ENCODE peak calls at places on chromosomes 16 and 17, in six cellular contexts. T, V, C, O, Z and A are unnamed samples.

GRCh38 chr17:80843741-80844156 is 147.9 kb upstream of the CHMP6 start:
- DNase-seq in V (no peak), O (no peak), Z (no peak), C (no peak), T (no peak), A (no peak)

GRCh38 chr17:47877368-47878034 is 18.5 kb upstream of the SP2 start:
- DNase-seq in Z (no peak), C (no peak), V (no peak), T (no peak), O (no peak), A (no peak)

GRCh38 chr17:17070931-17071330 is 28.7 kb downstream of the MPRIP start:
- DNase-seq in O (no peak), C (no peak), T (no peak), V (no peak), Z (peak; percentile 5), A (no peak)

GRCh38 chr17:60640503-60640902 is 37.1 kb upstream of the BCAS3 start:
- DNase-seq in T (no peak), V (peak; percentile 31), Z (no peak), C (no peak), O (peak; percentile 15), A (no peak)

GRCh38 chr17:77601054-77601979 is 357.2 kb upstream of the TNRC6C start:
- DNase-seq in C (no peak), V (no peak), O (no peak), T (no peak), Z (no peak), A (no peak)

GRCh38 chr17:31581022-31581483 is 189.6 kb downstream of the RAB11FIP4 start:
- DNase-seq in O (no peak), V (no peak), T (peak; percentile 88), Z (no peak), C (no peak), A (peak; percentile 60)

GRCh38 chr17:45814622-45815606 is 29.8 kb upstream of the SPPL2C start:
- DNase-seq in O (no peak), C (no peak), Z (no peak), V (no peak), T (no peak), A (no peak)

GRCh38 chr17:12085076-12085949 is 64.6 kb downstream of the MAP2K4 start:
- DNase-seq in V (no peak), C (no peak), Z (no peak), T (no peak), O (no peak), A (no peak)

GRCh38 chr16:977096-977701 is 4.4 kb upstream of the SOX8 start:
- DNase-seq in O (no peak), Z (no peak), T (no peak), C (no peak), V (no peak), A (no peak)

GRCh38 chr17:44935116-44935515 is 12.5 kb downstream of the KIF18B start:
- DNase-seq in C (no peak), Z (no peak), T (no peak), O (no peak), V (no peak), A (no peak)

GRCh38 chr17:79883202-79883601 is 44.0 kb upstream of the CBX4 start:
- DNase-seq in T (no peak), O (no peak), V (no peak), Z (peak; percentile 10), C (no peak), A (no peak)

GRCh38 chr17:35778641-35779196 is 16.7 kb downstream of the MMP28 start:
- DNase-seq in Z (no peak), T (no peak), V (no peak), C (no peak), O (no peak), A (no peak)

GRCh38 chr16:1929105-1929504 is 10.9 kb upstream of the HS3ST6 start:
- DNase-seq in V (peak; percentile 78), T (peak; percentile 40), C (no peak), Z (no peak), O (peak; percentile 47), A (no peak)

GRCh38 chr16:27505297-27506236 is 44.1 kb downstream of the GTF3C1 start:
- DNase-seq in O (no peak), C (no peak), Z (no peak), V (no peak), T (no peak), A (no peak)

GRCh38 chr16:83994703-83995102 is 26.7 kb downstream of the NECAB2 start:
- DNase-seq in Z (no peak), O (no peak), V (no peak), C (no peak), T (no peak), A (no peak)

GRCh38 chr16:24255446-24256352 is at the start of gene CACNG3:
- DNase-seq in T (peak; percentile 31), O (peak; percentile 83), Z (peak; percentile 96), C (peak; percentile 70), V (peak; percentile 10), A (no peak)

GRCh38 chr17:29718446-29719039 is 95.8 kb upstream of the CORO6 start:
- DNase-seq in Z (no peak), C (no peak), T (no peak), V (no peak), O (no peak), A (no peak)

GRCh38 chr16:47460301-47460754 is 535 bp downstream of the ITFG1 start:
- DNase-seq in C (no peak), O (no peak), V (no peak), Z (no peak), T (no peak), A (no peak)

GRCh38 chr17:72158895-72159885 is 38.4 kb downstream of the SOX9 start:
- DNase-seq in O (no peak), V (no peak), C (no peak), Z (no peak), T (peak; percentile 87), A (peak; percentile 99)

GRCh38 chr17:38851434-38851833 is 2.1 kb downstream of the RPL23 start:
- DNase-seq in T (no peak), O (no peak), Z (no peak), V (no peak), C (no peak), A (no peak)

GRCh38 chr16:27179500-27180072 is 23.7 kb upstream of the KDM8 start:
- DNase-seq in C (peak; percentile 81), O (peak; percentile 86), V (peak; percentile 58), Z (peak; percentile 92), T (peak; percentile 77), A (peak; percentile 30)

GRCh38 chr16:11232852-11233726 is 22.9 kb downstream of the SOCS1 start:
- DNase-seq in Z (peak; percentile 56), O (no peak), C (peak; percentile 94), V (no peak), T (no peak), A (peak; percentile 6)

GRCh38 chr17:57523926-57524634 is 221.0 kb downstream of the CCDC182 start:
- DNase-seq in Z (no peak), O (no peak), C (no peak), T (peak; percentile 89), V (peak; percentile 43), A (no peak)